ENCODE peak calls at places on chromosome 4, in seven cellular contexts. Z, O, T, C, G, D and B are unnamed samples.

GRCh38 chr4:151169223-151169622 is 69.8 kb downstream of the RPS3A start:
- DNase-seq in D (no peak), O (peak), Z (no peak), T (no peak), G (no peak), C (no peak), B (no peak)

GRCh38 chr4:42331914-42332368 is 65.3 kb upstream of the SHISA3 start:
- DNase-seq in T (no peak), G (no peak), O (no peak), Z (peak), C (no peak), D (no peak), B (peak)

GRCh38 chr4:143335979-143336827 is 473 bp upstream of the GAB1 start:
- DNase-seq in G (no peak), T (peak), O (peak), C (peak), Z (no peak), D (peak), B (no peak)

GRCh38 chr4:2458546-2459491 is 10.1 kb upstream of the RNF4 start:
- DNase-seq in Z (no peak), C (no peak), T (no peak), O (peak), G (no peak), D (no peak), B (no peak)

GRCh38 chr4:165464813-165465381 is 86.1 kb downstream of the CPE start:
- DNase-seq in T (peak), C (no peak), Z (no peak), O (peak), D (peak), G (no peak), B (peak)

GRCh38 chr4:142201041-142201440 is 564.7 kb downstream of the IL15 start:
- DNase-seq in G (no peak), O (no peak), Z (no peak), T (no peak), D (no peak), C (no peak), B (no peak)

GRCh38 chr4:61511716-61512488 is 311.8 kb downstream of the ADGRL3 start:
- DNase-seq in G (no peak), O (no peak), Z (no peak), D (no peak), T (no peak), C (no peak), B (no peak)

GRCh38 chr4:37453004-37453360 is 208.4 kb downstream of the NWD2 start:
- DNase-seq in T (peak), D (peak), Z (peak), C (peak), O (peak), G (peak), B (peak)

GRCh38 chr4:55318541-55319129 is 27.4 kb upstream of the SRD5A3 start:
- DNase-seq in C (no peak), G (no peak), O (no peak), T (no peak), D (no peak), Z (no peak), B (no peak)

GRCh38 chr4:185141777-185142176 is 1.3 kb upstream of the SLC25A4 start:
- DNase-seq in T (no peak), O (no peak), D (no peak), Z (no peak), G (no peak), C (no peak), B (no peak)

GRCh38 chr4:3487861-3488260 is 24.8 kb downstream of the DOK7 start:
- DNase-seq in C (no peak), Z (no peak), O (no peak), G (no peak), T (no peak), D (no peak), B (no peak)

GRCh38 chr4:169582203-169582602 is 30.2 kb downstream of the NEK1 start:
- DNase-seq in C (no peak), T (no peak), G (peak), Z (no peak), O (no peak), D (no peak), B (peak)

GRCh38 chr4:184950117-184950830 is 68.0 kb upstream of the HELT start:
- DNase-seq in C (no peak), D (no peak), Z (no peak), G (no peak), O (no peak), T (peak), B (no peak)

GRCh38 chr4:76905521-76905920 is 7.6 kb upstream of the SOWAHB start:
- DNase-seq in Z (no peak), T (no peak), O (no peak), G (no peak), C (no peak), D (no peak), B (no peak)

GRCh38 chr4:79049840-79050520 is 110.7 kb upstream of the PAQR3 start:
- DNase-seq in Z (no peak), G (no peak), D (no peak), O (peak), T (no peak), C (no peak), B (peak)

GRCh38 chr4:150510176-150510875 is 71.6 kb upstream of the MAB21L2 start:
- DNase-seq in D (no peak), G (no peak), T (no peak), C (no peak), O (no peak), Z (peak), B (no peak)

GRCh38 chr4:148151797-148152196 is 290.4 kb downstream of the NR3C2 start:
- DNase-seq in O (no peak), T (no peak), G (no peak), Z (no peak), C (no peak), D (no peak), B (no peak)

GRCh38 chr4:2341911-2342652 is 76.4 kb downstream of the ZFYVE28 start:
- DNase-seq in Z (no peak), O (no peak), T (no peak), C (no peak), D (no peak), G (no peak), B (no peak)

GRCh38 chr4:19971829-19972228 is 279.9 kb upstream of the SLIT2 start:
- DNase-seq in O (no peak), D (no peak), Z (no peak), G (no peak), T (no peak), C (no peak), B (no peak)

GRCh38 chr4:139419388-139419914 is 34.5 kb upstream of the RAB33B start:
- DNase-seq in T (no peak), C (no peak), G (no peak), Z (no peak), D (no peak), O (no peak), B (no peak)

GRCh38 chr4:1302159-1302558 is 12.5 kb downstream of the MAEA start:
- DNase-seq in C (no peak), Z (no peak), T (no peak), G (no peak), O (no peak), D (no peak), B (no peak)

GRCh38 chr4:1298461-1298860 is 8.8 kb downstream of the MAEA start:
- DNase-seq in D (no peak), C (no peak), G (no peak), O (no peak), Z (no peak), T (no peak), B (no peak)

GRCh38 chr4:1297456-1298325 is 8.0 kb downstream of the MAEA start:
- DNase-seq in D (no peak), G (no peak), O (no peak), Z (no peak), C (no peak), T (no peak), B (no peak)

GRCh38 chr4:1299301-1299860 is 9.7 kb downstream of the MAEA start:
- DNase-seq in G (no peak), O (no peak), Z (no peak), D (no peak), C (no peak), T (no peak), B (no peak)

GRCh38 chr4:1300466-1301455 is 11.1 kb downstream of the MAEA start:
- DNase-seq in Z (no peak), C (no peak), G (no peak), D (no peak), O (peak), T (no peak), B (no peak)
- TF ChIP-seq JUND in Z (no peak), C (no peak), G (no peak), D (no peak), O (no peak), T (no peak), B (no peak)

GRCh38 chr4:7778524-7779193 is 161.0 kb downstream of the AFAP1 start:
- DNase-seq in O (no peak), D (no peak), Z (no peak), C (no peak), G (no peak), T (no peak), B (no peak)
- TF ChIP-seq JUND in O (no peak), D (no peak), Z (no peak), C (no peak), G (no peak), T (no peak), B (no peak)

GRCh38 chr4:154608555-154609252 is 3.8 kb downstream of the FGG start:
- DNase-seq in T (no peak), G (no peak), Z (no peak), D (no peak), C (no peak), O (no peak), B (no peak)
- TF ChIP-seq JUND in T (no peak), G (no peak), Z (no peak), D (no peak), C (no peak), O (no peak), B (no peak)

DNA sequence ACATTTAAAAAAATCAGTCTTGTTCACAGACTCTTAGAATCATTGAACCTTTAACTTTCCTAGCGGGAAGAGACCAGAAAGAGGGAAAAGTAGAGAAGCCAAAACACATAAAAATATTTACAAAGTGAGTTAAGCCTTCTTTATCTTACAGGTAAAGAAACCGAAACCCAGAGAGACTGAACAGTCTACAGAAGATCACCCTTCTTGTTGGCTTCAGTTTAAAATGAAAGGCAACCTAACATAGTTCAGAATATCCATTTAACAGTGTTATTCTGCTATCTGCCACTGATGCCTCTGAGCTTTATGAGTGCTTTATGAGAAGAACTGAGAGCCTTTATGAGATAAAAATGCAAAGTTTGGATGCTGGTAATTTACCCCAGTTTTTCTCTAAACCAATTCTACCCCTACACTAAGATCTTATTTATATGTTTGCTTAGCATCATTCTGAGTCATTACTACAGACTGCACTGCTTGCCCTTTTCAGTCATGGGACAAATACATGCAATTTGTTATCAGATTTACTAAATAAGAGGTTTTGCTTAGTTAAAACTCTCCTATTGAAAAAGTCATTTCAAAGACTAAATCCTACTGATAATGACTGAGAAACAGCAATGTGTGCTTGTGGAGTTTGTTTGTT is 453.2 kb upstream of the INTU start:
- DNase-seq in Z (no peak), C (no peak), D (no peak), T (no peak), O (no peak), G (no peak), B (no peak)
- TF ChIP-seq JUND in Z (no peak), C (no peak), D (no peak), T (no peak), O (no peak), G (no peak), B (no peak)

GRCh38 chr4:173333658-173334084 is 487 bp downstream of the HMGB2 start:
- DNase-seq in O (peak), Z (no peak), G (no peak), D (peak), T (peak), C (no peak), B (peak)
- TF ChIP-seq JUND in O (no peak), Z (no peak), G (no peak), D (no peak), T (no peak), C (no peak), B (no peak)

GRCh38 chr4:74114234-74114633 is 15.2 kb upstream of the CXCL2 start:
- DNase-seq in O (no peak), D (no peak), Z (no peak), C (no peak), T (no peak), G (no peak), B (no peak)
- TF ChIP-seq JUND in O (peak), D (no peak), Z (no peak), C (no peak), T (no peak), G (no peak), B (no peak)

GRCh38 chr4:5734841-5735240 is 23.8 kb downstream of the EVC start:
- DNase-seq in G (no peak), D (no peak), O (no peak), T (no peak), Z (no peak), C (no peak), B (no peak)
- TF ChIP-seq JUND in G (no peak), D (no peak), O (no peak), T (no peak), Z (no peak), C (no peak), B (no peak)

DNA sequence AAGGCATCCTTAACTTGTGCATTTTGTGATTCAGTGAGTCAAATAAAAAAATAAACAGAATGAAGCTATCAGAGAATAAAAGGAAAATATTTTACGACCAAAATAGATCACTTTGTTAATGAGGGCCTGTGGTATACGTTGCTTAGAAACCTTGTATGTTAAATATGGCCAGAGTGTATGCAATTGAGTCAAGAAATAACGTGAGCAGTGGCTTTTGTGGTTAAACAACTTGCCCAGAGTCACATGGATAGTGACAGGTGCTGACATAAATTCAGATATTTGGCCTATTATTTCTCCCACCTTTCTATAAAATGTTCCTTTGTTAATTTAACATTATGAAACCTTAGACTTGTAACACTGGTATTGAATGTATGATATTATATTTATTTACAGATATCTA is 393.4 kb downstream of the PABPC4L start:
- DNase-seq in O (no peak), Z (no peak), T (no peak), D (no peak), G (no peak), C (no peak), B (no peak)
- TF ChIP-seq JUND in O (no peak), Z (no peak), T (no peak), D (no peak), G (no peak), C (no peak), B (no peak)

GRCh38 chr4:91362125-91362524 is 941.6 kb upstream of the GRID2 start:
- DNase-seq in D (no peak), Z (no peak), G (no peak), T (no peak), C (no peak), O (no peak), B (no peak)

DNA sequence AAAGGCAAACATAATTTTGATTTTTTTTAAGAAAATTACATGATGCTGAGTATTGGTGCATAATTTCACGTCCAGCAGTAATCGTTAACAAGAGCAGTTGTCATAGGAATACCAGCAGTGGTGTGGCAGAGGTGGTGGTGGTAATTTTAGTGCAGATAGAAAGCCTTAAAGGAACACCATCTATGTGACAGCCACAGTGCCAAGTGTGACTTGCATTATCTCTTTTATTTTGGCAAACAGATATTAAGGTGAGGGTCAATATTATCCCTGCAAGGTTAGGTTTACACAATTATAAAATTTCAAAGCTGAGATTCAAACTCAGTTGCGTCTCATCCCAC is 944.1 kb upstream of the GRID2 start:
- DNase-seq in T (no peak), C (no peak), G (no peak), Z (no peak), D (no peak), O (no peak), B (no peak)
- TF ChIP-seq JUND in T (no peak), C (no peak), G (no peak), Z (no peak), D (no peak), O (no peak), B (no peak)